ENCODE peak calls at places on chromosomes 2 and 18, in five cellular contexts. A is AG09319, P is cardiac muscle cell, D is GM10248, J is bronchial epithelial cell. O is an unnamed sample.

GRCh38 chr2:196535742-196536141 is 103.8 kb upstream of the CCDC150 start:
- DNase-seq in D (no peak), A (no peak), P (no peak), J (no peak), O (no peak)

GRCh38 chr18:78407456-78407823 is 572.2 kb upstream of the SALL3 start:
- DNase-seq in A (no peak), J (no peak), D (no peak), P (no peak), O (no peak)

GRCh38 chr2:238644095-238645081 is 203.5 kb upstream of the TWIST2 start:
- DNase-seq in J (peak), P (no peak), D (peak), A (peak), O (peak)

GRCh38 chr2:176679306-176679705 is 410.1 kb downstream of the MTX2 start:
- DNase-seq in P (no peak), D (no peak), A (no peak), J (no peak), O (no peak)

GRCh38 chr18:36284671-36285295 is 12.7 kb upstream of the FHOD3 start:
- DNase-seq in A (no peak), J (peak), D (peak), P (peak), O (no peak)

GRCh38 chr2:141187063-141187429 is 943.8 kb downstream of the LRP1B start:
- DNase-seq in D (no peak), P (no peak), J (no peak), A (no peak), O (no peak)

GRCh38 chr2:6645672-6646071 is 220.0 kb downstream of the CMPK2 start:
- DNase-seq in J (no peak), D (no peak), A (no peak), P (no peak), O (no peak)

GRCh38 chr2:239253264-239253663 is 147.6 kb downstream of the HDAC4 start:
- DNase-seq in P (no peak), A (no peak), J (no peak), D (peak), O (no peak)

GRCh38 chr2:159009940-159010339 is 41.5 kb downstream of the TANC1 start:
- DNase-seq in P (no peak), A (no peak), D (no peak), J (no peak), O (no peak)

GRCh38 chr2:171297951-171298350 is 135.8 kb downstream of the METTL8 start:
- DNase-seq in P (no peak), J (peak), A (peak), D (no peak), O (no peak)

GRCh38 chr18:34261865-34262780 is 37.4 kb upstream of the NOL4 start:
- DNase-seq in D (peak), P (no peak), A (no peak), J (no peak), O (no peak)
- TF ChIP-seq CTCF in D (no peak), P (no peak), A (no peak), J (no peak), O (no peak)

GRCh38 chr2:173090291-173090877 is 14.7 kb downstream of the MAP3K20 start:
- DNase-seq in A (peak), D (no peak), J (peak), P (peak), O (no peak)

GRCh38 chr2:173094731-173095130 is 19.1 kb downstream of the MAP3K20 start:
- DNase-seq in A (no peak), J (no peak), P (no peak), D (no peak), O (no peak)

GRCh38 chr2:173092844-173093402 is 17.3 kb downstream of the MAP3K20 start:
- DNase-seq in D (no peak), A (no peak), P (no peak), J (no peak), O (no peak)

GRCh38 chr2:173087793-173088493 is 12.3 kb downstream of the MAP3K20 start:
- DNase-seq in D (no peak), P (no peak), A (no peak), J (no peak), O (no peak)

DNA sequence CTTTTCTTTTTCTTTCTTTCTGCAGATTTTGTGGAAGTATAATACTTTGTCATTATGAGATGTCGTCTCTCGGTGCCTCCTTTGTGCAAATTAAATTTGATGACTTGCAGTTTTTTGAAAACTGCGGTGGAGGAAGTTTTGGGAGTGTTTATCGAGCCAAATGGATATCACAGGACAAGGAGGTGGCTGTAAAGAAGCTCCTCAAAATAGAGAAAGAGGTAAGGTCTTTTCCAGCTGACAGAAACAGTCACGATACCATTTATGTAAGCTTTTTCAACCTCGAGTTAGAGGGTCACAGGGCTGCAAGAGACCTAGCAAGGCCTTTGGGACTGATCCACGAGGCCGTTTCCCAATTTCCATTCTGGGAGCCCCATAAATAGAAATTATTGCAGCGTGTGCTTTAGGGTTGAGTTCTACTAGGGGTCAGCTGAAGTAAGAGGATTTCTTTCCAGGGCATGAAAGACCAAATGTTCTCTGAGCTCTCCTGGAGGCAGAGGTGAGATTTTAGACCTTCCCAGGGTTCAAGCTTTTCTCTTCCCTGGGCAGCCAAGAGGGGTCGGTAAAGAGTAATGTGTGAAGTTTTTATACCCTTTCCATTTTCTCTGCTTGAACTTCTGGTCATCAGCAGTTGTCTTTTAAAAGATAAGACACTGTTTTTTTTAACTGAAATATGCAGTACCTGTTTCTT is 15.5 kb downstream of the MAP3K20 start:
- DNase-seq in P (no peak), A (no peak), D (no peak), J (no peak), O (no peak)
- TF ChIP-seq CTCF in P (peak), A (peak), D (no peak), J (no peak), O (peak)

GRCh38 chr2:127196998-127197397 is 23.1 kb downstream of the CYP27C1 start:
- DNase-seq in D (no peak), P (no peak), J (peak), A (no peak), O (no peak)
- TF ChIP-seq CTCF in D (peak), P (peak), J (peak), A (peak), O (peak)

GRCh38 chr2:22769497-22769896 is 615.5 kb upstream of the KLHL29 start:
- DNase-seq in P (no peak), A (no peak), J (no peak), D (no peak), O (no peak)
- TF ChIP-seq CTCF in P (no peak), A (no peak), J (no peak), D (no peak), O (no peak)

GRCh38 chr18:48573632-48574293 is 34.9 kb downstream of the CTIF start:
- DNase-seq in A (no peak), J (no peak), P (no peak), D (no peak), O (no peak)
- TF ChIP-seq CTCF in A (no peak), J (no peak), P (no peak), D (no peak), O (no peak)

GRCh38 chr2:235500110-235500760 is 6.4 kb downstream of the AGAP1 start:
- DNase-seq in P (no peak), A (no peak), J (no peak), D (no peak), O (no peak)

GRCh38 chr2:235497096-235497495 is 3.3 kb downstream of the AGAP1 start:
- DNase-seq in A (no peak), J (no peak), D (no peak), P (no peak), O (no peak)

GRCh38 chr2:235499306-235499812 is 5.5 kb downstream of the AGAP1 start:
- DNase-seq in A (no peak), P (no peak), J (no peak), D (no peak), O (no peak)

GRCh38 chr2:235500761-235501662 is 7.2 kb downstream of the AGAP1 start:
- DNase-seq in P (no peak), A (no peak), D (no peak), J (peak), O (no peak)

DNA sequence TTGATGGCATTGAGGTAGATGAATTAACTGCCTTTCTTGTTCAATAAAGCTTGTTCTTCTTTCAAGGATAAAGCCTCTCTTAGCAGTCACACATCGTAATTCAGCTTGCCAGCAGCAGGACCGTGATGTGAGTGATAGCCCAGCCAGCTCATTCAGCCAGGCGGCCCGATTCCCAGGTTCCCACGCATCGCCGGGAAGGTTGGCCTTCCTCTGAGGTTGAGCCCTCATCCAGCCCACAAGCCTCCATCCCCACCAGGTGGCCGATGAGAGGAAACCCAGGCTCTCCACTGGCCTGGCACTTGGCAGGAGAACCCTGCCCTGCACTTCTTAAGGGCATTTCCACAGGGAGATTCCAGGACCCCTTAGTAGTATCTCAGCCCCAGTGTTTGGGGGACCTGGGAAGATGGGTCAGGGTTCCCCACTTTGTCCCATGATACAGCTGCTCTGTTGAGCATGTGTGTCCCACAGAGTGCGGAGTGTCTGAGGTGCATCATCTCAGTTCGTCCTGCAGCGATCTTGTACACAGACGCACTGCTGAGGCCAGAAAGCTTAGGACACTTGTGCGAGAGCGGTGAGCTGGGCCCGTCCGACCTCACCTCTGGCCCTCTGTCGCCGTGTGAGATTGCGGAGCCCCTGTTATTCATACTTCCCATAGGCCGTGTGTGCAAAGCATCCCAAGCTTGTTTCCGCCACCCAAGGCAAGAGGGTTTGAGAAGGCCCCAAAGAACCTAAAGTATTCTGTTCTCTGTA is 4.9 kb downstream of the AGAP1 start:
- DNase-seq in P (no peak), D (no peak), J (no peak), A (no peak), O (no peak)
- TF ChIP-seq CTCF in P (no peak), D (no peak), J (peak), A (no peak), O (peak)

DNA sequence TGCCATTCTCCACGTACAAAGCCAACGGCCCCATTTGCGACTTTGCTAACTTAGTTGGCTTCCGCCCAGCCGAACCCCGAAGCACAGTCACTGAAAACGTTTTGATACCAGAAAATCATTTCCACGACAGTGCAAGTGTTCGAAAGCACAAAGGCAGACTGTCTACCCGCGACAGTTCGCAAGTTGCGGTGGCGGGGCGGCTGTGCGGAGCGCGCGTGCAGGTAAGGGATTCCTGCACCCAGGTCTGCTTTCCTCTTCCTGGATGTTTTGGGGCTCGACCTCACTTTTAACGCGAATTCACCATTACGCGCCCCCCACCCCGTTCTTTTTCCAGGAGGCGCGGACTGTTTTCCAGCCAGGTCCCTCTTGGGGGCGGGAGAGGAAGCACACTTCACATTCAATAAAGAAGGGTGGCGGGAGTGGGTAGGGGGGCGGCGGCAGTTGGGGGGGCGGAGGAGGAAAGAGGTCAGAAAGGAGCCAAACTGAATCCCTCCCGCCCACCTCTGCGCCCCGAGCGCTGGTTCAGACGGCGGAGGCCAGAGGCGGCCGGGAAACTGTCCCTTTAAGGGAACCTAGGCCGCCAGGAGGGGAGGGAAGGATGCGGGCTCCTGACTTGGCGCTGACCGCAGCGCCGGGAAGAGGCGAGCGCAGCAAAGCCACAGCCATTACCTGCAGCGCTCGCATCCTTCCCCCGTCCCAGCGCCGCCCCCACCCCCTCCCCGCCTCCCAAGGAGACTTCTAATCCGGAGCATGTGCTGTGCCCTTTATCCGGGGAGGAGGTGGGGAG is 107.5 kb upstream of the KCTD1 start:
- DNase-seq in P (peak), J (peak), A (no peak), D (no peak), O (peak)
- TF ChIP-seq CTCF in P (peak), J (peak), A (no peak), D (no peak), O (no peak)

DNA sequence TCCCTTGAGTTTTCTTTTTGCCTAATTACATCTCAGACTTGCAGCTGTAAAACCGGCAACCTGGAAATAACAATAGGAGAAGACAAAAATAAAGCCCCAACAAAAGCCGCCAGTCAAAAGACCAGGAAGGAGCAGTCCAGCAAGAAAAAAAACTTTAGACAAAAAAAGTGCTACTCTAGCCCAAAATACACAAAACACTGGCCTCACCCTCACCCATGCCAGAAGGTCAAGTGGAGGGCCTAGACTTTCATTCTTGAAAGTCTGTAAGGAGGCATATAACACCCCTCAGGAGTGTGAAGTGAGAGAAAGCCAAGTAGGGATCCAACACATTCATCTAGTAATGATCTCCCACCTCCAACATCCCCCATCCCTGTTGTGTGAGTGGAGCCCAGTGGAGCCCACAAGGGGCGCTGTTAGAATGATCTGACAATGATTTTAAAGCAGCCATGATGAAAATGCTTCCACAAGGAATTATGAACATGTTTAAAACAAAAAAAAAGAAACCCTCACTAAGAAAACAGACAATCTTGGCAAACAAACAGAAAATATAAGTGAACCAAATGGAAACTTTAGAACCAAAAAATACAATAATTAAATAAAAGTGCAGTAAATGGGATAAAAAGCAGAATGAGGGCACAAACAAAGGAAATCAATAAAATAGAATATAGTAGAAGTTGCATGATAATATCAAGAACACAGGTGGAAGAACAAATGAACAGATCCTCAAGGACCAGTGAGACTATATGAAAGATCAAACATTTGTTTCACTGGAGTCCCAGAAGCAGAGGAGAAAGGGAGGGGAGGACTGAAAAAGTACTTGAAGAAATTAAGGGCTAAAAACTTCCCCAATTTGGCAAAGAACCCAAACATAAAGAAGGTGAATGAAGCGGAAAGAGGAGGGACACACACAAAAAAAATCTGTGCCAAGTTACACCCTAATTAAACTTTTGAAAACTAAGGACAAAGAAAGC is 23.9 kb downstream of the SESTD1 start:
- DNase-seq in D (no peak), A (no peak), J (no peak), P (no peak), O (no peak)
- TF ChIP-seq CTCF in D (no peak), A (no peak), J (no peak), P (no peak), O (peak)

O was measured in retinal pigment epithelial cell.